ENCODE peak calls at places on chromosomes 11 and 22, in five cellular contexts. D is K562, G is GM12878, H is HepG2, S is SK-N-SH. F is an unnamed sample.

GRCh38 chr11:103051986-103052385 is 40.0 kb downstream of the DCUN1D5 start:
- DNase-seq in G (no peak), S (no peak), H (no peak), D (no peak), F (no peak)

GRCh38 chr22:26464312-26464711 is 19.3 kb downstream of the HPS4 start:
- DNase-seq in D (no peak), H (no peak), G (no peak), S (no peak), F (no peak)

GRCh38 chr11:109747839-109748238 is 325.8 kb downstream of the C11orf87 start:
- DNase-seq in S (no peak), G (no peak), H (no peak), D (no peak), F (no peak)

GRCh38 chr11:62689421-62690183 is at the start of gene LRRN4CL:
- DNase-seq in S (peak), H (no peak), D (no peak), G (no peak), F (no peak)

GRCh38 chr11:55949330-55949729 is 13.1 kb upstream of the OR5I1 start:
- DNase-seq in D (no peak), H (no peak), S (no peak), G (no peak), F (no peak)

GRCh38 chr11:70528794-70529580 is 130.7 kb downstream of the CTTN start:
- DNase-seq in D (no peak), S (peak), G (no peak), H (no peak), F (no peak)

GRCh38 chr11:118417801-118418200 is 16.4 kb downstream of the ATP5MG start:
- DNase-seq in D (no peak), S (no peak), G (no peak), H (no peak), F (no peak)

GRCh38 chr22:28052818-28053217 is 133.8 kb upstream of the PITPNB start:
- DNase-seq in G (no peak), H (no peak), S (no peak), D (no peak), F (no peak)

GRCh38 chr11:15006139-15006759 is 34.1 kb upstream of the CALCA start:
- DNase-seq in D (peak), G (peak), H (peak), S (peak), F (no peak)

GRCh38 chr22:37686002-37686982 is at the start of gene NOL12:
- DNase-seq in S (peak), D (peak), H (peak), G (peak), F (peak)

GRCh38 chr22:45630436-45630835 is 41.2 kb upstream of the ATXN10 start:
- DNase-seq in D (no peak), G (no peak), H (no peak), S (no peak), F (no peak)

GRCh38 chr22:45632791-45633515 is 38.7 kb upstream of the ATXN10 start:
- DNase-seq in D (no peak), S (no peak), G (no peak), H (peak), F (no peak)

GRCh38 chr22:45631839-45632238 is 39.8 kb upstream of the ATXN10 start:
- DNase-seq in S (no peak), H (no peak), D (no peak), G (no peak), F (no peak)

GRCh38 chr22:45629469-45630089 is 42.1 kb upstream of the ATXN10 start:
- DNase-seq in H (peak), S (peak), D (no peak), G (no peak), F (no peak)

DNA sequence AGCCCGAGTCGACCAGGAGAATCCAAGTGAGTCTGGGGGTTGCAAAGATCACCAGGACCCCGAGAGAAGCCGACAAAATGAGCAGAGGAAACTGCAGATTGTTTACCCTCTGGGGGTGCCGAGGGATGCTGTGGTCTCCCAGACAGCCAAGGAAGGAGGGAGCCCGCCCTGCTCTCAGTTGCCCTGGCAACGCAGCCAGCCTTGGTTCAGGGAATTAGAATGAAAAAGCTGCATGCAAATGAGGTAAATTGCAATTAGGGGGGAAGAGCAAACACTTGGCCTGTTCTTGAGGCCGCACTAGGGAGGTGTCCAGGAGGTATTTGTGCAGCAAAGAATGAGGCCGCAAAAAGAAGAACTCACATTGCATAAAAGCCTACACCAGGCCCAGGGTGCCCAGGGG is 40.5 kb upstream of the ATXN10 start:
- DNase-seq in G (no peak), H (no peak), S (no peak), D (no peak), F (no peak)
- TF ChIP-seq JUND in G (no peak), H (no peak), S (no peak), D (no peak), F (no peak)

DNA sequence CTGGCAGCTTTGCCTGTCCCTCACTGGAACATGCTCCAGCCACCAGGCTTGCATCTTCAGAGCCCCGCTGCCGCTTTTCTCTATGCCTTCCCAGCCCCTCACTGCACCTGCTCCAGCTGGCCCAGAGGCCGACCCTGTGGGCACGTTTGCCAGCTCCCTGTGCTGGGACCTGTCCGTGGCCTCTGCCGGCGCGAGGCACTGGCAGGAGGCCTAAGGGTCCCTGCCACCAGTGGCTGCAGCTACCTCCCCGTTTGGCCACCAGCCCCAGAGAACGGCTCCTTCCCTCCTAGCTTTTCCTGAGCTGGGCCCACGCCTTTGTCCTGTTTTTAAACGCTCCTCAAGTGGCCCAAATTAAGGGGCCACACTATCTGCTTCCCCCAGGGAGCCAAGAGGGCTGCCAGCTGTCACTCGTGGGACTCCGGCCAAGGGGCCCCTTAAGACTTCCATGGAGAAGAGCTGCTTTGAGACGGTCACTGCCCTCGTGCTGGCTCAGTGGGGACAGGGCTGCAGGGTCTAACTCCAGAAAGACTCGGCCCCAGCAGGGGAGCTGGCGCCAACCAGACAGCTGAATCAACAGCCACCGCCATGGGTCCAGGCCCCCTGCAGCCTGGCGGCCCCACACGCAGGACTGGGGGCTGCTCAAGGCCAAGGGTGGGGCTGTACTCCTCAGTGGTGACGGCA is 24.6 kb upstream of the WNT7B start:
- DNase-seq in G (no peak), D (no peak), S (no peak), H (no peak), F (no peak)
- TF ChIP-seq JUND in G (no peak), D (no peak), S (no peak), H (no peak), F (no peak)

GRCh38 chr11:2507945-2508749 is 63.3 kb downstream of the KCNQ1 start:
- DNase-seq in H (no peak), G (no peak), S (no peak), D (peak), F (no peak)
- TF ChIP-seq JUND in H (no peak), G (no peak), S (no peak), D (no peak), F (no peak)

DNA sequence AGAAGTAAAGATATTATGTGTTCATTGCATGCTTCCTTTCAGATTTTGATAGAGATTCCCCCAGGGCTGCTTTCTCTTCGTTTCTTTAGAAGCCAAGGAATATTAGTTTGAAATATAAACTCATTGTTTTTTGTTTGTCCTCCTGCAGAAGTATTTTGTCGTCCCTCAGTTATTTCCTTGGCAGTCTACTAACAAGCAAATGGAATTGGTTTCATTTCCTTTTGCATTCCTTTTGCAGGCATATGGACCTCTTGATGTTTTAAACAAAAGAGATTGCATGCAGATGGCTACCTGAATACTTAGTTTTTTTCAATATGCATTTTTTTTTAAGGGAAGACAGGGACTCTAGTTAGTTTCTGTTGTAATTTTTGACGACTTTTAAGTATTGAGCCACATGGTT is 62.2 kb downstream of the BCL2L13 start:
- DNase-seq in H (no peak), S (no peak), G (no peak), D (no peak), F (no peak)
- TF ChIP-seq JUND in H (no peak), S (no peak), G (no peak), D (no peak), F (no peak)

GRCh38 chr11:128174465-128175101 is 412.8 kb downstream of the ETS1 start:
- DNase-seq in G (no peak), D (no peak), S (no peak), H (no peak), F (no peak)
- TF ChIP-seq JUND in G (no peak), D (no peak), S (peak), H (no peak), F (no peak)

GRCh38 chr11:97990162-97990920 is 1030.4 kb upstream of the CNTN5 start:
- DNase-seq in H (no peak), D (no peak), G (no peak), S (no peak), F (no peak)
- TF ChIP-seq JUND in H (no peak), D (no peak), G (no peak), S (no peak), F (no peak)

DNA sequence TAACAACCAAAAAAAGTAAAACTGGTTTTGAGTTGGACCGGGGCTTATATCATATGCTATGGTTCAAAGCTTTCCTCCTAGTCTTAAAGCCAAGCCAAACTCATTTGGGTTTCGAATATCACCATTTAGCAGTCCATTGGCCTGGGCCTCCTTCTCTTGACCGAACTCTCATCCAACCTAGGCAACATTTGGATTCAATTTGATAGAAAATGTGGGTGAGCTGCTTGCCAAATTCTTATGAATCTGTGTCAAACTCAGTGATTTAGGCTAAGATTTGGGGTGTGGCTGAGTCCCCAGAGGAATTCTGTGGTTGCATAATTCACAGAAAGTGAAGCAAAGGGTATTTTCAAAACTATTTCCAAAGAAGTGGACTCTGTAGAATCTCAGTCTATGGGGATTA is 83.7 kb downstream of the BLID start:
- DNase-seq in S (no peak), H (no peak), G (no peak), D (no peak), F (no peak)
- TF ChIP-seq JUND in S (no peak), H (no peak), G (no peak), D (no peak), F (no peak)

DNA sequence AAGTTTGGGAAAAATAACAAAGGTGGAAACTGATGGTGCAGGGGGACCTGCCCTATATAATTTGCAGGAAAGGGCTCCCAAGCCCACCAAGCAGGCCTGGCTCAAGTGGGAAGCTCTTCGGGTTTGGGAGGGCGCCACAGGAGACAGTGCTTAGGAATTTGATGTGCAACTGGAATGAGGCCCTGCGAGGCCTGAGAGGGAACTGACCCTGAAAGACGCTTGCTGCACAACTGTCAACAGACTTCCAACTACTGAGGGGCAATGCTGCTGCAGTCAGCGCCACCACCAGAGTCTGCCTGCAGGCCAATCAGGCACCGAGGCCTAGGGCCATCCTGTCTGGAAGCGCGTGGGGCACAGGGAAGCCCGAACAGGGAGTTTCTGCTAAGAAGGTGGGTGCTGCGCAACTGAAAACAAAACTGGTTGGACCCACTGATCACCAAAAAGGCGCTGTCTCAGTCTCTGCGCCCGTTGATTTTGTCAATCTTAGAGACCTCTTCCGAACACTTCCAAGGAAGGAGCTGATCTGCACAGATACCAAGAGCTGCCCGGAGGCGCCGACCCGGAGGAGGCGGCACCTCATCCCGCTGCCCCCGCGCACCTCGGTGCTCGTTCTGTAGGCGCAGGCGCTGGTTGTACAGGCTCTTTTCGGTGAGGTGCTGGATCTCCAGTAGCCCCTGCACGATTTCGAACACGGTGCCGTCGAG is 667 bp downstream of the DGCR6L start:
- DNase-seq in D (peak), S (peak), G (no peak), H (no peak), F (peak)
- TF ChIP-seq JUND in D (peak), S (no peak), G (no peak), H (no peak), F (no peak)

GRCh38 chr22:39232806-39233735 is 11.7 kb downstream of the PDGFB start:
- DNase-seq in D (no peak), H (no peak), G (no peak), S (no peak), F (no peak)

GRCh38 chr22:39231197-39231950 is 13.4 kb downstream of the PDGFB start:
- DNase-seq in S (no peak), D (no peak), G (no peak), H (no peak), F (no peak)

GRCh38 chr22:39230261-39231196 is 14.3 kb downstream of the PDGFB start:
- DNase-seq in D (no peak), S (no peak), H (peak), G (no peak), F (no peak)

GRCh38 chr22:39233736-39234120 is 11.1 kb downstream of the PDGFB start:
- DNase-seq in H (no peak), S (no peak), D (no peak), G (no peak), F (no peak)

GRCh38 chr22:39232246-39232645 is 12.5 kb downstream of the PDGFB start:
- DNase-seq in G (no peak), D (no peak), H (no peak), S (no peak), F (no peak)
- TF ChIP-seq JUND in G (no peak), D (no peak), H (no peak), S (no peak), F (no peak)

DNA sequence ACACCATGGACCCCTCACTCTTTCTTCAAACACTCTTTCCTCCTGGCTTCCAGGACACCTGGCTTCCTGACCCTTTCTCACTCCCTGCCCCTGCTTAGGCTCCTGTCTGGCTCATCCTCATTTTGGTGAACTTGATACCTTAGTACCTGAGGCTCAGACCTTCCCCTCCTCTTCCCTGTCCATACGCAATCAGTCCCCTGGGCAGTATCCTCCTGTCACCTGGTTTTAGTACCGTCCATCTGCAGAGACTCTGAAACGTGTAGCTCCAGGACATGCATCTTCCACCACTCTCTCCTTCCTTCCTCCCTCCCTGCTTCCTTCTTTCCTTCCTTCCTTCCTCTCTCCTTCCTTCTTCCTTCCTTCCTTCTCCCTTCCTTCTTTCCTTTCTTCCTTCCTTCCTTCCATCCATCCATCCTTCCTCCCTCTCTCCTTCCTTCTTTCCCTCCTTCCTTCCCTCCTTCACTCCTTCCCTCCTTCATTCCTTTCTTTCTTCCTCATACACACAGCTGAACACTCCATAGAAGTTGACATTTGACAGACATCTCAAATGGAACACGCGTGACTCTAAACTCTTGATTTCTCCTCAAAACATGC is 1488.6 kb downstream of the TBC1D22A start:
- DNase-seq in D (no peak), S (no peak), G (no peak), H (no peak), F (no peak)
- TF ChIP-seq JUND in D (no peak), S (no peak), G (no peak), H (no peak), F (no peak)